ENCODE peak calls at places on chromosome 22, in ten cellular contexts. V is NCI-H2107; Z is HCEC 1CT; U is neural crest cell; C is IMR-90; R is NCI-H524 treated with DMSO at 0.1 percent for 48 hours; A is NCI-H510A treated with DMSO at 0.1 percent for 48 hours; E is NCI-H1092; M is T-helper 1 cell; G is activated effector memory CD4-positive, alpha-beta T cell treated with anti-CD3 and anti-CD28 coated beads, Interleukin-2, amount 50 U/mL, for 16 hours. F is an unnamed sample.

GRCh38 chr22:19579113-19579811 is 55.1 kb upstream of the CLDN5 start:
- DNase-seq in V (no peak), Z (no peak), U (no peak), C (no peak), R (no peak), A (no peak), E (no peak), M (no peak), G (no peak), F (no peak)

GRCh38 chr22:48307941-48308340 is 1519.7 kb downstream of the BRD1 start:
- DNase-seq in V (no peak), Z (no peak), U (no peak), C (no peak), R (no peak), A (no peak), E (no peak), M (no peak), G (no peak), F (no peak)

GRCh38 chr22:40405178-40406062 is 35.0 kb downstream of the SGSM3 start:
- DNase-seq in V (no peak), Z (no peak), U (no peak), C (no peak), R (no peak), A (no peak), E (no peak), M (no peak), G (peak; percentile 61), F (no peak)

GRCh38 chr22:36010913-36011312 is 17.7 kb downstream of the RBFOX2 start:
- DNase-seq in V (no peak), Z (peak; percentile 92), U (no peak), C (peak; percentile 92), R (no peak), A (no peak), E (no peak), M (no peak), G (no peak), F (no peak)

GRCh38 chr22:39306456-39307361 is 12.7 kb downstream of the RPL3 start:
- DNase-seq in V (no peak), Z (peak; percentile 20), U (no peak), C (no peak), R (no peak), A (no peak), E (no peak), M (no peak), G (peak; percentile 77), F (peak; percentile 27)

GRCh38 chr22:31253949-31254348 is 38.3 kb downstream of the PIK3IP1 start:
- DNase-seq in V (no peak), Z (no peak), U (no peak), C (no peak), R (no peak), A (peak; percentile 70), E (no peak), M (no peak), G (no peak), F (no peak)

GRCh38 chr22:23812378-23812777 is 25.6 kb downstream of the SMARCB1 start:
- DNase-seq in V (no peak), Z (no peak), U (no peak), C (no peak), R (no peak), A (no peak), E (no peak), M (no peak), G (no peak), F (no peak)

GRCh38 chr22:34866501-34867171 is 199.3 kb upstream of the ISX start:
- DNase-seq in V (no peak), Z (no peak), U (no peak), C (no peak), R (no peak), A (no peak), E (no peak), M (no peak), G (no peak), F (no peak)

GRCh38 chr22:38452373-38453064 is 2.5 kb downstream of the KCNJ4 start:
- DNase-seq in V (no peak), Z (no peak), U (no peak), C (peak; percentile 26), R (no peak), A (no peak), E (no peak), M (no peak), G (no peak), F (no peak)

GRCh38 chr22:32083814-32084213 is 40.8 kb downstream of the SLC5A1 start:
- DNase-seq in V (no peak), Z (no peak), U (no peak), C (no peak), R (no peak), A (no peak), E (no peak), M (no peak), G (peak; percentile 54), F (no peak)

GRCh38 chr22:28801845-28802594 is 1.7 kb upstream of the XBP1 start:
- DNase-seq in V (no peak), Z (no peak), U (no peak), C (no peak), R (no peak), A (no peak), E (no peak), M (no peak), G (no peak), F (no peak)

GRCh38 chr22:20636945-20637344 is 129.5 kb downstream of the MED15 start:
- DNase-seq in V (no peak), Z (no peak), U (no peak), C (no peak), R (no peak), A (no peak), E (no peak), M (no peak), G (peak; percentile 24), F (no peak)

GRCh38 chr22:50601669-50602337 is 1.2 kb downstream of the MAPK8IP2 start:
- DNase-seq in V (no peak), Z (no peak), U (no peak), C (no peak), R (no peak), A (no peak), E (no peak), M (no peak), G (no peak), F (no peak)

GRCh38 chr22:37498289-37498909 is 12.2 kb upstream of the MFNG start:
- DNase-seq in V (no peak), Z (no peak), U (peak; percentile 47), C (no peak), R (no peak), A (no peak), E (no peak), M (peak; percentile 62), G (peak; percentile 89), F (peak; percentile 63)

GRCh38 chr22:23392420-23393121 is 187.5 kb downstream of the IGLL1 start:
- DNase-seq in V (no peak), Z (no peak), U (no peak), C (no peak), R (no peak), A (no peak), E (no peak), M (no peak), G (no peak), F (no peak)

GRCh38 chr22:49934891-49935557 is 16.6 kb downstream of the CRELD2 start:
- DNase-seq in V (no peak), Z (peak; percentile 37), U (no peak), C (peak; percentile 39), R (no peak), A (peak; percentile 18), E (no peak), M (peak; percentile 79), G (peak; percentile 94), F (peak; percentile 87)

GRCh38 chr22:24440270-24440717 is 12.9 kb downstream of the ADORA2A start:
- DNase-seq in V (no peak), Z (no peak), U (no peak), C (no peak), R (no peak), A (no peak), E (no peak), M (no peak), G (peak; percentile 60), F (no peak)

GRCh38 chr22:16699336-16699735 is 106.7 kb upstream of the CCT8L2 start:
- DNase-seq in V (no peak), Z (no peak), U (no peak), C (no peak), R (no peak), A (no peak), E (no peak), M (no peak), G (no peak), F (no peak)

GRCh38 chr22:24553597-24554315 is 1.2 kb downstream of the GUCD1 start:
- DNase-seq in V (no peak), Z (no peak), U (no peak), C (peak; percentile 40), R (no peak), A (no peak), E (no peak), M (no peak), G (no peak), F (no peak)

GRCh38 chr22:49753276-49753884 is 74.3 kb downstream of the BRD1 start:
- DNase-seq in V (no peak), Z (no peak), U (no peak), C (no peak), R (no peak), A (no peak), E (no peak), M (no peak), G (peak; percentile 41), F (no peak)

GRCh38 chr22:41917906-41918791 is 3.3 kb upstream of the SHISA8 start:
- DNase-seq in V (no peak), Z (peak; percentile 13), U (no peak), C (peak; percentile 63), R (no peak), A (peak; percentile 7), E (peak; percentile 24), M (no peak), G (no peak), F (no peak)

GRCh38 chr22:27546157-27546556 is 255.4 kb downstream of the MN1 start:
- DNase-seq in V (no peak), Z (no peak), U (no peak), C (no peak), R (no peak), A (no peak), E (no peak), M (no peak), G (no peak), F (no peak)

GRCh38 chr22:49760630-49761571 is 66.8 kb downstream of the BRD1 start:
- DNase-seq in V (no peak), Z (no peak), U (no peak), C (no peak), R (no peak), A (peak; percentile 7), E (no peak), M (no peak), G (peak; percentile 53), F (no peak)

GRCh38 chr22:29715240-29715639 is 4.6 kb upstream of the CABP7 start:
- DNase-seq in V (no peak), Z (no peak), U (no peak), C (no peak), R (peak; percentile 81), A (peak; percentile 31), E (no peak), M (no peak), G (no peak), F (no peak)

GRCh38 chr22:17342361-17342760 is 26.9 kb upstream of the CECR2 start:
- DNase-seq in V (no peak), Z (no peak), U (no peak), C (no peak), R (no peak), A (no peak), E (no peak), M (no peak), G (no peak), F (no peak)

GRCh38 chr22:28116261-28116673 is 197.2 kb upstream of the PITPNB start:
- DNase-seq in V (no peak), Z (peak; percentile 88), U (no peak), C (peak; percentile 90), R (no peak), A (no peak), E (no peak), M (no peak), G (no peak), F (no peak)